ENCODE peak calls at places on chromosomes 3 and 15, in seven cellular contexts. One of them, this sample, is unnamed.

GRCh38 chr3:107846282-107846852 is 244.5 kb downstream of the CD47 start:
- DNase-seq in effector memory CD4-positive, alpha-beta T cell: peak; percentile 7
- DNase-seq in fibroblast of mammary gland: peak; percentile 69
- DNase-seq in SJCRH30: peak; percentile 83
- DNase-seq in testis: peak; percentile 91
- DNase-seq in GM12865: peak; percentile 57
- DNase-seq in lower lobe of right lung: peak; percentile 74
- DNase-seq in this sample: peak; percentile 18

GRCh38 chr3:30658328-30659052 is 52.1 kb downstream of the TGFBR2 start:
- DNase-seq in effector memory CD4-positive, alpha-beta T cell: no peak
- DNase-seq in fibroblast of mammary gland: peak; percentile 85
- DNase-seq in SJCRH30: peak; percentile 10
- DNase-seq in testis: no peak
- DNase-seq in GM12865: peak; percentile 68
- DNase-seq in lower lobe of right lung: no peak
- DNase-seq in this sample: peak; percentile 89

GRCh38 chr3:3618624-3619023 is 180.6 kb upstream of the LRRN1 start:
- DNase-seq in effector memory CD4-positive, alpha-beta T cell: no peak
- DNase-seq in fibroblast of mammary gland: no peak
- DNase-seq in SJCRH30: no peak
- DNase-seq in testis: no peak
- DNase-seq in GM12865: no peak
- DNase-seq in lower lobe of right lung: no peak
- DNase-seq in this sample: no peak

GRCh38 chr3:50345586-50345985 is at the start of gene ZMYND10:
- DNase-seq in effector memory CD4-positive, alpha-beta T cell: peak; percentile 77
- DNase-seq in fibroblast of mammary gland: peak; percentile 59
- DNase-seq in SJCRH30: peak; percentile 37
- DNase-seq in testis: peak; percentile 74
- DNase-seq in GM12865: peak; percentile 78
- DNase-seq in lower lobe of right lung: peak; percentile 84
- DNase-seq in this sample: peak; percentile 60

GRCh38 chr3:126493731-126494130 is 18.0 kb upstream of the ZXDC start:
- DNase-seq in effector memory CD4-positive, alpha-beta T cell: no peak
- DNase-seq in fibroblast of mammary gland: no peak
- DNase-seq in SJCRH30: peak; percentile 61
- DNase-seq in testis: no peak
- DNase-seq in GM12865: no peak
- DNase-seq in lower lobe of right lung: no peak
- DNase-seq in this sample: peak; percentile 83

GRCh38 chr3:17047904-17048303 is 163.1 kb downstream of the PLCL2 start:
- DNase-seq in effector memory CD4-positive, alpha-beta T cell: no peak
- DNase-seq in fibroblast of mammary gland: no peak
- DNase-seq in SJCRH30: no peak
- DNase-seq in testis: no peak
- DNase-seq in GM12865: peak; percentile 43
- DNase-seq in lower lobe of right lung: no peak
- DNase-seq in this sample: peak; percentile 44

GRCh38 chr3:135792174-135792573 is 173.4 kb upstream of the PPP2R3A start:
- DNase-seq in effector memory CD4-positive, alpha-beta T cell: no peak
- DNase-seq in fibroblast of mammary gland: no peak
- DNase-seq in SJCRH30: peak; percentile 20
- DNase-seq in testis: no peak
- DNase-seq in GM12865: no peak
- DNase-seq in lower lobe of right lung: no peak
- DNase-seq in this sample: no peak

GRCh38 chr15:67116742-67117141 is 51.3 kb downstream of the SMAD3 start:
- DNase-seq in effector memory CD4-positive, alpha-beta T cell: no peak
- DNase-seq in fibroblast of mammary gland: no peak
- DNase-seq in SJCRH30: no peak
- DNase-seq in testis: no peak
- DNase-seq in GM12865: peak; percentile 50
- DNase-seq in lower lobe of right lung: no peak
- DNase-seq in this sample: no peak

GRCh38 chr3:50194903-50195500 is 3.6 kb downstream of the GNAT1 start:
- DNase-seq in effector memory CD4-positive, alpha-beta T cell: peak; percentile 37
- DNase-seq in fibroblast of mammary gland: no peak
- DNase-seq in SJCRH30: no peak
- DNase-seq in testis: no peak
- DNase-seq in GM12865: peak; percentile 26
- DNase-seq in lower lobe of right lung: no peak
- DNase-seq in this sample: peak; percentile 25

GRCh38 chr3:179949869-179950268 is 86.9 kb downstream of the PEX5L start:
- DNase-seq in effector memory CD4-positive, alpha-beta T cell: no peak
- DNase-seq in fibroblast of mammary gland: no peak
- DNase-seq in SJCRH30: no peak
- DNase-seq in testis: no peak
- DNase-seq in GM12865: no peak
- DNase-seq in lower lobe of right lung: no peak
- DNase-seq in this sample: no peak

GRCh38 chr15:63189955-63190691 is 717 bp downstream of the RAB8B start:
- DNase-seq in effector memory CD4-positive, alpha-beta T cell: no peak
- DNase-seq in fibroblast of mammary gland: no peak
- DNase-seq in SJCRH30: peak; percentile 30
- DNase-seq in testis: no peak
- DNase-seq in GM12865: no peak
- DNase-seq in lower lobe of right lung: no peak
- DNase-seq in this sample: no peak

GRCh38 chr15:55744026-55744655 is 1.2 kb upstream of the PRTG start:
- DNase-seq in effector memory CD4-positive, alpha-beta T cell: no peak
- DNase-seq in fibroblast of mammary gland: no peak
- DNase-seq in SJCRH30: peak; percentile 43
- DNase-seq in testis: no peak
- DNase-seq in GM12865: no peak
- DNase-seq in lower lobe of right lung: no peak
- DNase-seq in this sample: no peak

GRCh38 chr3:149449799-149450198 is 24.7 kb upstream of the TM4SF4 start:
- DNase-seq in effector memory CD4-positive, alpha-beta T cell: no peak
- DNase-seq in fibroblast of mammary gland: no peak
- DNase-seq in SJCRH30: no peak
- DNase-seq in testis: no peak
- DNase-seq in GM12865: no peak
- DNase-seq in lower lobe of right lung: no peak
- DNase-seq in this sample: no peak

GRCh38 chr15:66502491-66502890 is 2.2 kb downstream of the RPL4 start:
- DNase-seq in effector memory CD4-positive, alpha-beta T cell: no peak
- DNase-seq in fibroblast of mammary gland: no peak
- DNase-seq in SJCRH30: no peak
- DNase-seq in testis: peak; percentile 10
- DNase-seq in GM12865: no peak
- DNase-seq in lower lobe of right lung: no peak
- DNase-seq in this sample: no peak

DNA sequence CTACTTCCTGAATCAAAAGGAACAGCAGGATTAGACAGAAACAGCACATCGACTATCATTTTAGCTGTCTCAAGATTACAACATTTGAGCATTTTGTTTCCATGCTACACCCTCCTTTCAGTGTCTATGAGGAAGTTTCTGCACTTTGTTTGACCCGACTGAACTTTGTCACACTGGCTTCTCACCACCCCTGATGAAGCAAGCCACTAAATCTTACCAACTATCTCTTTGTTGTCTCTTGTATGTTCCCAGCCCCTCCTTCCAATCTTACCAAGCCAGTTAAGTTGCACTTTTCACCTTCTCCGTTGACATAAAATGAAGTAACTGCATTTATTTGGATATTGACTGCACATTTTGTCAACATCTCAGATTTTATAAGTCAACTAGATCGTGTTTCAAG is 335.5 kb downstream of the MECOM start:
- DNase-seq in effector memory CD4-positive, alpha-beta T cell: no peak
- DNase-seq in fibroblast of mammary gland: no peak
- DNase-seq in SJCRH30: no peak
- DNase-seq in testis: no peak
- DNase-seq in GM12865: no peak
- DNase-seq in lower lobe of right lung: no peak
- DNase-seq in this sample: no peak
- H3K4me3 ChIP-seq in effector memory CD4-positive, alpha-beta T cell: no peak overlapping the region
- H3K4me3 ChIP-seq in fibroblast of mammary gland: no peak overlapping the region
- H3K4me3 ChIP-seq in SJCRH30: no peak overlapping the region
- H3K4me3 ChIP-seq in testis: no peak overlapping the region
- H3K4me3 ChIP-seq in GM12865: no peak overlapping the region
- H3K4me3 ChIP-seq in lower lobe of right lung: no peak overlapping the region
- H3K4me3 ChIP-seq in this sample: no peak overlapping the region

DNA sequence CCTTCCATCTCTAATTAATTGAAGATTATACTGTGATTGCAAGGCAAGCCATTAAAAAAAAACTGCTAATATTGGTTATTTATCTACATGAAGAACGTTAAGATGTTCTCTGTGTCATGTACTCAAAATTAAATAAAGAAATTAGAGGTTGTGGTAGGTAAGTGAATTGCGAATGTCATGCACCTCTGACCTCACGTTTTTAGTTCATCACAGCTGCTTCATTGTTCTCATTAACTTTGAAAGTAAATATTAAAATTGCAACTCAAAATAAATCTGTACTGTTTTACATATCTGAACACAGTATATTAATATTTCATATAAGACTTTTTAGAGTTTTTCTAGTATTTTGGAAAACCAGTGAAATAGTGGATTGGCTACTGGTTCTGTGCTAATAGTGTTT is 94.0 kb downstream of the KLHL25 start:
- DNase-seq in effector memory CD4-positive, alpha-beta T cell: no peak
- DNase-seq in fibroblast of mammary gland: no peak
- DNase-seq in SJCRH30: no peak
- DNase-seq in testis: no peak
- DNase-seq in GM12865: no peak
- DNase-seq in lower lobe of right lung: no peak
- DNase-seq in this sample: no peak
- H3K4me3 ChIP-seq in effector memory CD4-positive, alpha-beta T cell: no peak overlapping the region
- H3K4me3 ChIP-seq in fibroblast of mammary gland: no peak overlapping the region
- H3K4me3 ChIP-seq in SJCRH30: no peak overlapping the region
- H3K4me3 ChIP-seq in testis: no peak overlapping the region
- H3K4me3 ChIP-seq in GM12865: no peak overlapping the region
- H3K4me3 ChIP-seq in lower lobe of right lung: no peak overlapping the region
- H3K4me3 ChIP-seq in this sample: no peak overlapping the region

DNA sequence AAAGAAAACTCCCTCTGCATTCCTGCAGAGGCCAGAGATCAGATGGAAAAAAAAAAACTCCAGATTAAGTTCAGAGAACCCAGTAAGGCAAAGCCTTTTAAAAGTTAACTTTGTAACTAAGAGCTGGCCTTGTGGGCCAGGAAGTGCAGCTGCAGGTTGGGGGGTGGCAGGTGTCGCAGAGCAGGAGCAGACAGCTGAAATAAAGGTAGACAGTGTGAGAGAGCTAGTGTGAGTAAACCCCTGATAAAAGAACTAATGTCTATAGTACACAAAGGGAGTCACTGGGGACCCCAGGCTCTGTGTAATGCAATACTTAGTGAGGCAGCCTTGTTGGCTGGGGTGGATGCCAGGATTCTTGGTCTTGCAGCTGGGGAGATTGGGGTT is 42.1 kb downstream of the PPCDC start:
- DNase-seq in effector memory CD4-positive, alpha-beta T cell: no peak
- DNase-seq in fibroblast of mammary gland: peak; percentile 42
- DNase-seq in SJCRH30: peak; percentile 92
- DNase-seq in testis: peak; percentile 75
- DNase-seq in GM12865: no peak
- DNase-seq in lower lobe of right lung: no peak
- DNase-seq in this sample: peak; percentile 54
- H3K4me3 ChIP-seq in effector memory CD4-positive, alpha-beta T cell: no peak overlapping the region
- H3K4me3 ChIP-seq in fibroblast of mammary gland: no peak overlapping the region
- H3K4me3 ChIP-seq in SJCRH30: no peak overlapping the region
- H3K4me3 ChIP-seq in testis: no peak overlapping the region
- H3K4me3 ChIP-seq in GM12865: no peak overlapping the region
- H3K4me3 ChIP-seq in lower lobe of right lung: no peak overlapping the region
- H3K4me3 ChIP-seq in this sample: no peak overlapping the region

GRCh38 chr3:143972495-143973351 is 1.1 kb downstream of the DIPK2A start:
- DNase-seq in effector memory CD4-positive, alpha-beta T cell: peak; percentile 58
- DNase-seq in fibroblast of mammary gland: peak; percentile 86
- DNase-seq in SJCRH30: peak; percentile 83
- DNase-seq in testis: peak; percentile 87
- DNase-seq in GM12865: peak; percentile 93
- DNase-seq in lower lobe of right lung: peak; percentile 95
- DNase-seq in this sample: peak; percentile 89

GRCh38 chr3:143973352-143974021 is 1.9 kb downstream of the DIPK2A start:
- DNase-seq in effector memory CD4-positive, alpha-beta T cell: no peak
- DNase-seq in fibroblast of mammary gland: peak; percentile 46
- DNase-seq in SJCRH30: no peak
- DNase-seq in testis: peak; percentile 36
- DNase-seq in GM12865: peak; percentile 13
- DNase-seq in lower lobe of right lung: no peak
- DNase-seq in this sample: no peak

GRCh38 chr3:143974181-143974876 is 2.7 kb downstream of the DIPK2A start:
- DNase-seq in effector memory CD4-positive, alpha-beta T cell: no peak
- DNase-seq in fibroblast of mammary gland: no peak
- DNase-seq in SJCRH30: no peak
- DNase-seq in testis: no peak
- DNase-seq in GM12865: no peak
- DNase-seq in lower lobe of right lung: no peak
- DNase-seq in this sample: no peak

GRCh38 chr3:143975549-143976152 is 4.0 kb downstream of the DIPK2A start:
- DNase-seq in effector memory CD4-positive, alpha-beta T cell: no peak
- DNase-seq in fibroblast of mammary gland: peak; percentile 76
- DNase-seq in SJCRH30: peak; percentile 50
- DNase-seq in testis: peak; percentile 16
- DNase-seq in GM12865: peak; percentile 72
- DNase-seq in lower lobe of right lung: no peak
- DNase-seq in this sample: no peak

DNA sequence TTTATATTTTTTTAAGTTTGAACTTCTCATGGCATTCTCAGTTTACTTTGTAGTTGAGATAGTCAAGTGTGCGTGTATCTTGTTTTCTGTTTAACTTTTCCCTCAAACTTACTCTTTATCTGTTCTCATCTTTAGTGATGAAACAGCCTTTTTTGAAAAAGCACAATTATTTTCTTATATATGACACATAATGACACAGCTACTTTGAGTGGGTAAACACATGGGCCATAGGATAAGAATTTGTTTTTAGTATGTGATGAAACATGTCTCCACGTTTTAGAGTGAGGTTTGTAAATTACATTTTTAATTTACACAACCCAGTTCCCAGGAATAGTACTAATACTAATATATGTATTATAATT is 3.2 kb downstream of the DIPK2A start:
- DNase-seq in effector memory CD4-positive, alpha-beta T cell: no peak
- DNase-seq in fibroblast of mammary gland: peak; percentile 57
- DNase-seq in SJCRH30: no peak
- DNase-seq in testis: no peak
- DNase-seq in GM12865: no peak
- DNase-seq in lower lobe of right lung: no peak
- DNase-seq in this sample: no peak
- H3K4me3 ChIP-seq in effector memory CD4-positive, alpha-beta T cell: no peak overlapping the region
- H3K4me3 ChIP-seq in fibroblast of mammary gland: peak overlapping the region; percentile 88
- H3K4me3 ChIP-seq in SJCRH30: no peak overlapping the region
- H3K4me3 ChIP-seq in testis: peak overlapping the region; percentile 82
- H3K4me3 ChIP-seq in GM12865: peak overlapping the region; percentile 97
- H3K4me3 ChIP-seq in lower lobe of right lung: peak overlapping the region; percentile 93
- H3K4me3 ChIP-seq in this sample: no peak overlapping the region